ENCODE peak calls at places on chromosomes 5 and 9, in four cellular contexts. One of them, this sample, is unnamed.

GRCh38 chr5:154267516-154267915 is 77.0 kb downstream of the GALNT10 start:
- DNase-seq in GDM1: no peak
- DNase-seq in germinal center: no peak
- DNase-seq in KG1: no peak
- DNase-seq in this sample: no peak

GRCh38 chr5:79901631-79902030 is 89.4 kb downstream of the MTX3 start:
- DNase-seq in KG1: no peak
- DNase-seq in germinal center: no peak
- DNase-seq in GDM1: no peak
- DNase-seq in this sample: no peak

GRCh38 chr5:11075010-11075860 is 314.2 kb upstream of the DAP start:
- DNase-seq in germinal center: no peak
- DNase-seq in KG1: no peak
- DNase-seq in GDM1: no peak
- DNase-seq in this sample: no peak

GRCh38 chr5:135667662-135668061 is 88.9 kb upstream of the CXCL14 start:
- DNase-seq in germinal center: no peak
- DNase-seq in GDM1: no peak
- DNase-seq in KG1: no peak
- DNase-seq in this sample: no peak

GRCh38 chr9:100990605-100991381 is 37.7 kb upstream of the PLPPR1 start:
- DNase-seq in germinal center: no peak
- DNase-seq in GDM1: no peak
- DNase-seq in KG1: no peak
- DNase-seq in this sample: no peak

GRCh38 chr9:33623658-33624586 is 99.9 kb downstream of the ANKRD18B start:
- DNase-seq in GDM1: peak
- DNase-seq in KG1: peak
- DNase-seq in germinal center: peak
- DNase-seq in this sample: peak

GRCh38 chr5:36438765-36439501 is 137.2 kb upstream of the RANBP3L start:
- DNase-seq in KG1: no peak
- DNase-seq in germinal center: no peak
- DNase-seq in GDM1: no peak
- DNase-seq in this sample: no peak

GRCh38 chr5:124729687-124730359 is 16.6 kb downstream of the ZNF608 start:
- DNase-seq in germinal center: no peak
- DNase-seq in GDM1: no peak
- DNase-seq in KG1: no peak
- DNase-seq in this sample: no peak

GRCh38 chr5:168261212-168261575 is 30.3 kb upstream of the WWC1 start:
- DNase-seq in germinal center: no peak
- DNase-seq in GDM1: no peak
- DNase-seq in KG1: no peak
- DNase-seq in this sample: no peak

GRCh38 chr5:171299851-171300250 is 9.2 kb upstream of the TLX3 start:
- DNase-seq in germinal center: no peak
- DNase-seq in GDM1: no peak
- DNase-seq in KG1: no peak
- DNase-seq in this sample: no peak

GRCh38 chr5:86631165-86631564 is 13.4 kb downstream of the COX7C start:
- DNase-seq in germinal center: no peak
- DNase-seq in GDM1: no peak
- DNase-seq in KG1: no peak
- DNase-seq in this sample: no peak

GRCh38 chr9:113425072-113425471 is 14.5 kb downstream of the C9orf43 start:
- DNase-seq in GDM1: peak
- DNase-seq in germinal center: no peak
- DNase-seq in KG1: no peak
- DNase-seq in this sample: no peak

GRCh38 chr5:114467141-114467540 is 105.3 kb downstream of the KCNN2 start:
- DNase-seq in germinal center: no peak
- DNase-seq in KG1: no peak
- DNase-seq in GDM1: no peak
- DNase-seq in this sample: no peak

GRCh38 chr5:94082405-94082804 is 341.0 kb upstream of the POU5F2 start:
- DNase-seq in germinal center: no peak
- DNase-seq in KG1: no peak
- DNase-seq in GDM1: no peak
- DNase-seq in this sample: no peak

GRCh38 chr5:141420855-141421488 is at the start of gene PCDHGA11:
- DNase-seq in germinal center: peak
- DNase-seq in KG1: no peak
- DNase-seq in GDM1: peak
- DNase-seq in this sample: peak

GRCh38 chr5:142685418-142686209 is at the start of gene FGF1:
- DNase-seq in germinal center: no peak
- DNase-seq in KG1: no peak
- DNase-seq in GDM1: no peak
- DNase-seq in this sample: no peak

GRCh38 chr5:109454726-109455505 is 45.1 kb upstream of the PJA2 start:
- DNase-seq in germinal center: no peak
- DNase-seq in GDM1: no peak
- DNase-seq in KG1: no peak
- DNase-seq in this sample: no peak

GRCh38 chr5:116361171-116361967 is 213.3 kb downstream of the SEMA6A start:
- DNase-seq in KG1: no peak
- DNase-seq in germinal center: no peak
- DNase-seq in GDM1: no peak
- DNase-seq in this sample: no peak

GRCh38 chr5:122332589-122333555 is 20.8 kb downstream of the SNCAIP start:
- DNase-seq in GDM1: no peak
- DNase-seq in KG1: no peak
- DNase-seq in germinal center: no peak
- DNase-seq in this sample: no peak

GRCh38 chr9:116275418-116276295 is 122.1 kb downstream of the PAPPA start:
- DNase-seq in KG1: no peak
- DNase-seq in germinal center: no peak
- DNase-seq in GDM1: no peak
- DNase-seq in this sample: no peak

GRCh38 chr5:158837908-158838307 is 261.8 kb downstream of the EBF1 start:
- DNase-seq in GDM1: no peak
- DNase-seq in KG1: no peak
- DNase-seq in germinal center: no peak
- DNase-seq in this sample: no peak

GRCh38 chr5:78508231-78508765 is 140.3 kb downstream of the LHFPL2 start:
- DNase-seq in GDM1: no peak
- DNase-seq in germinal center: no peak
- DNase-seq in KG1: no peak
- DNase-seq in this sample: no peak

GRCh38 chr5:90909091-90909503 is 350.5 kb downstream of the ADGRV1 start:
- DNase-seq in GDM1: no peak
- DNase-seq in KG1: no peak
- DNase-seq in germinal center: no peak
- DNase-seq in this sample: no peak

GRCh38 chr5:61599370-61600140 is 267.5 kb downstream of the ZSWIM6 start:
- DNase-seq in germinal center: no peak
- DNase-seq in KG1: no peak
- DNase-seq in GDM1: no peak
- DNase-seq in this sample: no peak

GRCh38 chr5:171312129-171312819 is 3.2 kb downstream of the TLX3 start:
- DNase-seq in germinal center: no peak
- DNase-seq in KG1: no peak
- DNase-seq in GDM1: no peak
- DNase-seq in this sample: no peak

GRCh38 chr9:36891341-36891811 is 142.7 kb downstream of the PAX5 start:
- DNase-seq in KG1: no peak
- DNase-seq in germinal center: no peak
- DNase-seq in GDM1: no peak
- DNase-seq in this sample: no peak

GRCh38 chr5:150179221-150179620 is 10.6 kb upstream of the SLC6A7 start:
- DNase-seq in GDM1: no peak
- DNase-seq in germinal center: no peak
- DNase-seq in KG1: no peak
- DNase-seq in this sample: no peak

GRCh38 chr5:163916376-163916775 is 411.0 kb downstream of the MAT2B start:
- DNase-seq in KG1: peak
- DNase-seq in GDM1: peak
- DNase-seq in germinal center: peak
- DNase-seq in this sample: peak

GRCh38 chr9:129669141-129669718 is 3.8 kb downstream of the PRRX2 start:
- DNase-seq in germinal center: no peak
- DNase-seq in GDM1: peak
- DNase-seq in KG1: no peak
- DNase-seq in this sample: no peak

GRCh38 chr9:87069690-87070089 is 122.4 kb upstream of the GAS1 start:
- DNase-seq in germinal center: no peak
- DNase-seq in GDM1: no peak
- DNase-seq in KG1: no peak
- DNase-seq in this sample: no peak

GRCh38 chr5:56569576-56569975 is 245.8 kb upstream of the MAP3K1 start:
- DNase-seq in germinal center: no peak
- DNase-seq in GDM1: no peak
- DNase-seq in KG1: no peak
- DNase-seq in this sample: no peak

GRCh38 chr9:33320568-33321261 is 30.4 kb downstream of the NFX1 start:
- DNase-seq in GDM1: no peak
- DNase-seq in germinal center: no peak
- DNase-seq in KG1: no peak
- DNase-seq in this sample: no peak

GRCh38 chr5:54760182-54760935 is 225.0 kb downstream of the ESM1 start:
- DNase-seq in germinal center: no peak
- DNase-seq in KG1: no peak
- DNase-seq in GDM1: no peak
- DNase-seq in this sample: no peak

This sample was measured in GM10248.